ENCODE peak calls at places on chromosomes 13 and 19, in five cellular contexts. D is testis, K is AG09309, G is fibroblast of pulmonary artery, B is lung. F is an unnamed sample.

GRCh38 chr13:55653497-55653896 is 1487.2 kb upstream of the PRR20A start:
- DNase-seq in K (no peak), D (no peak), B (no peak), G (no peak), F (no peak)

GRCh38 chr13:33199282-33199850 is 86.2 kb downstream of the STARD13 start:
- DNase-seq in B (no peak), G (no peak), K (no peak), D (no peak), F (no peak)

GRCh38 chr13:114067381-114067885 is 65.0 kb downstream of the RASA3 start:
- DNase-seq in G (peak; percentile 29), B (no peak), K (no peak), D (no peak), F (peak; percentile 80)

GRCh38 chr13:26133851-26134250 is 82.0 kb upstream of the SHISA2 start:
- DNase-seq in G (peak; percentile 25), K (no peak), B (no peak), D (no peak), F (no peak)

GRCh38 chr19:17737690-17738153 is 13.6 kb upstream of the FCHO1 start:
- DNase-seq in K (no peak), B (no peak), G (no peak), D (no peak), F (no peak)

GRCh38 chr13:95233026-95233635 is 68.1 kb downstream of the ABCC4 start:
- DNase-seq in K (no peak), B (no peak), D (no peak), G (no peak), F (peak; percentile 38)

GRCh38 chr19:53183146-53183545 is 10.0 kb downstream of the ZNF665 start:
- DNase-seq in K (no peak), D (no peak), G (no peak), B (no peak), F (no peak)

GRCh38 chr13:32427852-32428580 is at the start of gene N4BP2L1:
- DNase-seq in K (no peak), D (peak; percentile 82), G (peak; percentile 51), B (peak; percentile 74), F (no peak)

DNA sequence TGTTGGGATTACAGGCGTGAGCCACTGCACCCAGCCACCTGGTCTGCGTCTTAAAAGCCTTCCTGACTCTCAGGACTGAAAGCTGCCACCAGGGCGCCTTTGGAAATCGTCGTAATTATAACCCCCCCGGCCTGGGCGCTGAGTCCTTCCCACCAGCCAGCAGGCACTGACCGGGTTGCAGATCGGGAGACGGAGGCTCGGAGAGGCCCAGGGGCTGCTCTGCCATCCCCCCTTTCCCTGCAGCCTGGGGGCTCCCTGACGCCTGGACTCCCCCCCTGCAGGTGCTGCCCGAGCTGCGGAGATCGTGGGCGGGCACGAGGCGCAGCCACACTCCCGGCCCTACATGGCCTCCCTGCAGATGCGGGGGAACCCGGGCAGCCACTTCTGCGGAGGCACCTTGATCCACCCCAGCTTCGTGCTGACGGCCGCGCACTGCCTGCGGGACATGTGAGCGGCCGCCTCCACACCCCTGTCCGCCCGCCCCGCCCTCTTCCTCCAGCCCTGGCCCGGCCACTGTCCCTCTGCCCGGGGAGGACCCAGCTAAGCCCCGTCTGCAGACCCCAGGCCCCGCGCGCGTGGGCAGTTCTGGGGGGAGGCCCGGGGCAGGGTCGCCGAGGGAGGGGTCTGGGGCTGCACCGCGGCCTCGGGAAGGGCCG is 2.5 kb downstream of the PRTN3 start:
- DNase-seq in K (no peak), D (no peak), G (no peak), B (no peak), F (no peak)
- H3K4me3 ChIP-seq in K (no peak overlapping the region), D (no peak overlapping the region), G (no peak overlapping the region), B (no peak overlapping the region), F (no peak overlapping the region)

GRCh38 chr13:110507678-110508381 is 53.7 kb downstream of the RAB20 start:
- DNase-seq in G (no peak), K (no peak), B (peak; percentile 45), D (no peak), F (no peak)
- H3K4me3 ChIP-seq in G (no peak overlapping the region), K (no peak overlapping the region), B (no peak overlapping the region), D (no peak overlapping the region), F (no peak overlapping the region)

GRCh38 chr19:4830332-4830731 is 1.2 kb downstream of the TICAM1 start:
- DNase-seq in G (no peak), D (no peak), K (no peak), B (no peak), F (no peak)
- H3K4me3 ChIP-seq in G (peak overlapping the region; percentile 85), D (no peak overlapping the region), K (peak overlapping the region; percentile 89), B (peak overlapping the region; percentile 89), F (peak overlapping the region; percentile 78)

DNA sequence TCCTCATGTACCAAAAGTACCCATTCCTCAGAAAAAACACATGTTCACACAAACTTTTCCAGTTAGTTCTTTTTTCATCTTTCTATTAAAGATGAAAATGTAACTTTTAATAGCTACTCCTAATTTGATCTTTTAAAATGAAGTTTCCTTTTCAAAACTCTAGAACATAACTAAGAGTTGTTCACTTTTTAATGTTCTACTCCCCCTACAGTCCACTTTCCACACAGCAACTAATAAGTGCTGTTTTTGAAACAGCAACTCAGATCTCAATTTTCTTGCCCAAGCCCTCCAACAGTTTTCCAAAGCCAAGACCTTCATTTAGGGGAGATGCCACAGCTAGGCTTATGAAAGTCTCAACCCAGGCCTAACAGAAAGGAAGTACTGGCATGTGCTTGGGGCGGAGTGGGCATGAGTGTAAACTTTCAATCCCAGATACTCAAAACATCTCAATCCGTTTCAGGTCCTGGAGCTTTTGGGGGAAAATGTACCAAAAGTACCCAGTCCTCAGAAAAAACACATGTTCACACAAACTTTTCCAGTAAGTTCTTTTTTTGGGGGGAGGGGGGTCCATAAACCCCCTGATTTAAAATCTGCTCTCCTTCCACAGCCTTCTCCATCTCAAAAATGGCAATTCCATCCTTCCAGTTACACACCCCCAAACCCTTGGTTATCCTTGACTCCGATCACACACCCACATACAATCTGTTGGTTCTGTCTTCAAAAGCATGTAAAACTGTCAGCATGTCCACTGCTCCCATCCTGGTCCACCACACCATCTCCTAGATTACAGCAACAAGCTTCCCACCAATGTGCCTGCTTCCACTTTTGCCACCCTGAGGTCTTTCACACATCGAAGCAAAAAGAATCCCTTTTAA is 2.0 kb downstream of the FBL start:
- DNase-seq in B (no peak), G (peak; percentile 73), D (no peak), K (no peak), F (no peak)
- H3K4me3 ChIP-seq in B (no peak overlapping the region), G (peak overlapping the region; percentile 93), D (no peak overlapping the region), K (no peak overlapping the region), F (peak overlapping the region; percentile 91)

GRCh38 chr13:46495647-46496046 is 57.3 kb upstream of the LRCH1 start:
- DNase-seq in D (no peak), B (no peak), G (no peak), K (no peak), F (peak; percentile 40)
- H3K4me3 ChIP-seq in D (no peak overlapping the region), B (no peak overlapping the region), G (no peak overlapping the region), K (no peak overlapping the region), F (no peak overlapping the region)

DNA sequence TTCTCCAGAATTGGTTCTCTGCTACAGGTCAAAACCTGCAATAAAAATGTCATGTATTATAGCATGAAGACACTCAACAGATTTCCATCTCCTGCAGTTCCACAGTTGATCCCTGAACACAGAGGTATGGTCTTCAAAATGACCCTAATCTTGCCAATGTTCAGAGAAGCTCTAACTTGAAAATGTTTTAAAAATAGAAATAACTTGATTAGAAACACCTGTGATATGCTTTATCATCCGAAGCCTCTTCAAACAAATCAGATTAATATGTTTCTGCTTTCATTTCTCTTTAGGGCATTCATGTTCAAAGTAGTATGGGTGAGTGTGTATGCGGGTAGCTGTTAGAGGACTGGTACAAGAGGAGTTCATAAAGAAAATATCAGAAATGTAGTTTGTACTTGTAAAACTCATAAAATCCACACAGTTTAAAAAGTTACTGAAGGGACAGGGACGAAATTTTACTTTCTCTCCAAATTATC is 60.4 kb downstream of the KCNRG start:
- DNase-seq in B (no peak), D (no peak), G (no peak), K (no peak), F (no peak)
- H3K4me3 ChIP-seq in B (no peak overlapping the region), D (no peak overlapping the region), G (no peak overlapping the region), K (no peak overlapping the region), F (no peak overlapping the region)

DNA sequence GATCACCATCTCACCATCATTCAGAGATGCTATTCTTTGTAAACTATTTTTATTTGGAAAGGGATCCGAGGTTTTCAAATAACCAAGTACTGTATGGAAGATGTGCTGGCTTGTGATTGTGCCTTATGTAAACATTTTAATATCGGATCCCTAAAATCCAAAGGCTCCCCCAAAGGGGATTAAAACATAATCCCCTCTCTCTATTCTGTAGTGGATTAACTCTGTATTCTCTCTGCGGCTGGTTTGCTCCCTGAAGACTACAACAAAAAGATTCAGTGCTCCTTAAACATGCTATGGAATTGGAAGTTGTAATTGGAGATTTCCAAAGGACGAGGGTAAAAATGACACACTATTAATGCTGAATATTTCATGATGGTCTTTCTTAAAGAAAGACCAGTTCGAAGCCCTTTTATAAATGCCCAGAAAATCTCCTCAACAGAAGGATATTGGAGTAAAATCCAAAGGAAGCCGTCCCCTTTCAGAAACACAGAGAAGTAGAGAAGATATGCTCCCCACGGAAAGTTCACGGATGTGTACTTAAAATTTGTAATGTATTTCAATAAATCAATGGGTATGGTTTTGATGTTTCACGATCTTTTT is 6.6 kb downstream of the MAB21L1 start:
- DNase-seq in B (no peak), K (no peak), D (no peak), G (no peak), F (no peak)
- H3K4me3 ChIP-seq in B (no peak overlapping the region), K (no peak overlapping the region), D (no peak overlapping the region), G (no peak overlapping the region), F (peak overlapping the region; percentile 76)

GRCh38 chr19:18802354-18802753 is 11.2 kb upstream of the COMP start:
- DNase-seq in B (no peak), K (no peak), G (no peak), D (peak; percentile 55), F (no peak)
- H3K4me3 ChIP-seq in B (no peak overlapping the region), K (no peak overlapping the region), G (no peak overlapping the region), D (no peak overlapping the region), F (no peak overlapping the region)

GRCh38 chr13:107031691-107032090 is 463.8 kb upstream of the ARGLU1 start:
- DNase-seq in B (no peak), D (no peak), G (no peak), K (no peak), F (no peak)
- H3K4me3 ChIP-seq in B (no peak overlapping the region), D (no peak overlapping the region), G (no peak overlapping the region), K (no peak overlapping the region), F (no peak overlapping the region)

DNA sequence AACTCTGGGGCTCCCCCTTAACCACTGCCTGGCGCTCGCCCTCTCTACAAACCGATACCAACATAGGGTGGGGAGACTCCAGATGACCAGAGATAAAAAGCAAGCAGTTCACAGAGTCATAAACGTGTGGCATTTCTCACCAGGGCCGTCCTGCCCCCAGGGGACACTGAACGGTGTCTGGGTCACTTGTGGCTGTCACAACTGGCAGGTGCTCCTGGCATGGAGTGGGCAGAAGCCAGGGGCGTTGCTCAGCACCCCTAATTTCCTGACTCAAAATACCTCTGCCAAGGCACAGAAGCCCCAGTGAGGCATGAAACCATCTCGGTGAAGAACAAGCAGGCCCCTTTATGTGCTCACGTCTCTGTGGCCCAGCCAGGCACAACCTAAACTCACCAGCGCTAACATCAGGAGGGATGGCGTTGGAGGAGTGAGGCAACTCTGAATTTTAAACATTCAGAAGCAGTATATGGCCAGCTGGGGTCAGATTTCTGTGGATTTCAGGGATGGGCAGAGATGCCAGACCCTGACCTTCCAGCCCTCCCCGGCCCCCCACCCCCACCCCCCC is 1.8 kb downstream of the PIP5K1C start:
- DNase-seq in D (no peak), K (no peak), G (peak; percentile 33), B (no peak), F (no peak)
- H3K4me3 ChIP-seq in D (no peak overlapping the region), K (peak overlapping the region; percentile 2), G (peak overlapping the region; percentile 84), B (no peak overlapping the region), F (peak overlapping the region; percentile 82)